ENCODE peak calls at places on chromosomes 7 and 10, in four cellular contexts. C, B, R and A are unnamed samples.

GRCh38 chr10:114404171-114405010 is at the start of gene AFAP1L2:
- DNase-seq in B (peak; percentile 77), C (peak; percentile 37), R (peak; percentile 84), A (peak; percentile 10)

GRCh38 chr7:45645141-45645969 is 71.2 kb downstream of the ADCY1 start:
- DNase-seq in B (no peak), C (no peak), R (no peak), A (no peak)

GRCh38 chr7:46908770-46909169 is 673.1 kb downstream of the TNS3 start:
- DNase-seq in R (no peak), B (no peak), C (no peak), A (no peak)

GRCh38 chr7:7207876-7208275 is 25.5 kb downstream of the C1GALT1 start:
- DNase-seq in C (no peak), B (no peak), R (no peak), A (no peak)

GRCh38 chr10:124347956-124348355 is 70.8 kb downstream of the OAT start:
- DNase-seq in R (no peak), B (no peak), C (peak; percentile 46), A (no peak)

GRCh38 chr7:47979145-47979831 is at the start of gene HUS1:
- DNase-seq in B (peak; percentile 98), C (peak; percentile 98), R (peak; percentile 98), A (peak; percentile 95)

GRCh38 chr10:44706745-44707144 is 204.4 kb upstream of the TMEM72 start:
- DNase-seq in R (no peak), B (no peak), C (no peak), A (no peak)

GRCh38 chr7:127512587-127512986 is 72.8 kb downstream of the GCC1 start:
- DNase-seq in B (no peak), C (peak; percentile 17), R (no peak), A (no peak)

GRCh38 chr7:32385316-32385956 is 104.7 kb downstream of the LSM5 start:
- DNase-seq in B (no peak), R (no peak), C (no peak), A (no peak)

GRCh38 chr10:33248638-33249037 is 85.8 kb downstream of the NRP1 start:
- DNase-seq in C (no peak), R (no peak), B (no peak), A (no peak)

GRCh38 chr7:77831481-77831880 is 32.9 kb downstream of the PHTF2 start:
- DNase-seq in B (no peak), R (no peak), C (no peak), A (no peak)

GRCh38 chr10:84088626-84089025 is 50.7 kb upstream of the GHITM start:
- DNase-seq in R (peak; percentile 63), B (no peak), C (no peak), A (no peak)

GRCh38 chr7:29511851-29512250 is 51.8 kb upstream of the PRR15 start:
- DNase-seq in R (no peak), B (no peak), C (no peak), A (no peak)

GRCh38 chr7:2965745-2966270 is 77.9 kb downstream of the CARD11 start:
- DNase-seq in R (no peak), C (no peak), B (no peak), A (no peak)

GRCh38 chr7:99000196-99000903 is 122.0 kb downstream of the TRRAP start:
- DNase-seq in R (no peak), B (no peak), C (no peak), A (no peak)
- TF ChIP-seq TEAD4 in R (no peak), B (no peak), C (no peak), A (no peak)

GRCh38 chr7:133514551-133514950 is 261.7 kb downstream of the EXOC4 start:
- DNase-seq in B (no peak), R (no peak), C (no peak), A (no peak)

GRCh38 chr7:133511242-133511641 is 258.4 kb downstream of the EXOC4 start:
- DNase-seq in B (no peak), R (no peak), C (no peak), A (peak; percentile 9)

GRCh38 chr7:133511708-133512107 is 258.8 kb downstream of the EXOC4 start:
- DNase-seq in B (no peak), C (no peak), R (no peak), A (no peak)

GRCh38 chr7:133513608-133514007 is 260.7 kb downstream of the EXOC4 start:
- DNase-seq in R (no peak), B (no peak), C (no peak), A (no peak)

DNA sequence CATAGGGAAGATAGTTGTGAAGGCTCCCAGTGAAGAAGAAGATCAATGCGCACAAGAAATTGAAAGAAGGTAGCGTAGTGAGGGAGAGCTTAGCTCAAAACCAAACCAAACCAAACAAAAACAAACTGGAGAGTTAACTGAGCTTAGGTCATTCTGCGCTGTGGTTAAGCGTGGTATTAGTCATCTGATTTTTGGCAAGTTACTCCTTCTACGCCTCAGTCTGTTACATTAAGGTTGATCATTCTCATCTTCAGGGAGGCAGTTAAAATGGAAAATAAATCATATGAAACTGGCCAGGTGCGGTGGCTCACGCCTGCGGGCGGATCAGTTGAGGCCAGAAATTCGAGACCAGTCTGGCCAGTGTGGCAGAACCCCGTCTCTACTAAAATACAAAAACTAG is 259.7 kb downstream of the EXOC4 start:
- DNase-seq in R (no peak), B (no peak), C (no peak), A (no peak)
- TF ChIP-seq TEAD4 in R (no peak), B (no peak), C (no peak), A (no peak)

GRCh38 chr7:141243368-141243767 is 169.5 kb downstream of the TMEM178B start:
- DNase-seq in B (no peak), C (no peak), R (no peak), A (no peak)

GRCh38 chr7:141246426-141246825 is 172.6 kb downstream of the TMEM178B start:
- DNase-seq in B (no peak), C (no peak), R (no peak), A (no peak)

GRCh38 chr7:141239661-141240060 is 165.8 kb downstream of the TMEM178B start:
- DNase-seq in R (no peak), B (peak; percentile 24), C (no peak), A (no peak)

GRCh38 chr7:141244466-141244865 is 170.6 kb downstream of the TMEM178B start:
- DNase-seq in R (no peak), B (no peak), C (no peak), A (no peak)

DNA sequence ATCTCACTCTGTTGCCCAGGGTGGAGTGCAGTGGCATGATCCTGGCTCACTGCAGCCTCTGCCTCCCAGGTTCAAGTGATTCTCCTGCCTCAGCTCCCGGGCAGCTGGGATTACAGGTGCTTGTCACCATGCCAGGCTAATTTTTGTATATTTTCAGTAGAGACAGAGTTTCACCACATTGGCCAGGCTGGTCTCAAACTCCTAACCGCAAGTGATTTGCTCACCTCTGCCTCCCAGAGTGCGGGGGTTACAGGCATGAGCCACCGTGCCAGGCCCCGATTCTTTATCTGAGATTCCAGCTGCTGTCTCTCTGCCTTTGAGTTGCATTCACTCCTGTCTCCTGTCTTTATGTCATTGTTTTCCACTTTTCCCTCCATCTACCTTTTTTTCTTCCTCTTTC is 168.7 kb downstream of the TMEM178B start:
- DNase-seq in C (no peak), R (no peak), B (no peak), A (no peak)
- TF ChIP-seq TEAD4 in C (no peak), R (no peak), B (no peak), A (no peak)

GRCh38 chr10:102367441-102367840 is 28.1 kb upstream of the NFKB2 start:
- DNase-seq in B (no peak), C (no peak), R (no peak), A (no peak)

GRCh38 chr10:102371295-102371694 is 24.2 kb upstream of the NFKB2 start:
- DNase-seq in R (no peak), B (no peak), C (no peak), A (no peak)

GRCh38 chr10:102368072-102368471 is 27.4 kb upstream of the NFKB2 start:
- DNase-seq in C (no peak), B (no peak), R (no peak), A (no peak)
- TF ChIP-seq TEAD4 in C (no peak), B (no peak), R (no peak), A (no peak)

GRCh38 chr7:148982596-148983219 is 45.6 kb downstream of the PDIA4 start:
- DNase-seq in B (no peak), R (peak; percentile 81), C (no peak), A (peak; percentile 46)
- TF ChIP-seq TEAD4 in B (no peak), R (no peak), C (no peak), A (no peak)

DNA sequence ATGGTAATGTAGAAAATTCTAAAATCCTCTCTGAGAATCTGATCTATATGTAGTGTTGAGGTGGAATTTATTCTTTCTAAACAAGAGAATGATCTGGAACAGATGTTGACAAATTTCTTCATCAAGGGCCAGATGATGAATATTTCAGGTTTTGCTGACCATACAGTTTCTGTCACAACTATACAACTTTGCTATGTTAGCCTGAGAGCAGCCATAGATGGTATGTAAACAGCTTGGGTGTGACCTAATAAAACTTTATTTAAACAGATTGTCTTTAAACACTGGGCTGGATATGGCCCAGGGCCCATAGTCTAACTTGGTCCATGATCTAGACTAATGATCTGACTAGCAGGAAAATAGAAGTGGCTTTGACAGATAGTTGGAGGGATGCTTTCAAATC is 213.6 kb upstream of the CELF2 start:
- DNase-seq in B (no peak), R (no peak), C (no peak), A (no peak)
- TF ChIP-seq TEAD4 in B (no peak), R (no peak), C (no peak), A (no peak)

DNA sequence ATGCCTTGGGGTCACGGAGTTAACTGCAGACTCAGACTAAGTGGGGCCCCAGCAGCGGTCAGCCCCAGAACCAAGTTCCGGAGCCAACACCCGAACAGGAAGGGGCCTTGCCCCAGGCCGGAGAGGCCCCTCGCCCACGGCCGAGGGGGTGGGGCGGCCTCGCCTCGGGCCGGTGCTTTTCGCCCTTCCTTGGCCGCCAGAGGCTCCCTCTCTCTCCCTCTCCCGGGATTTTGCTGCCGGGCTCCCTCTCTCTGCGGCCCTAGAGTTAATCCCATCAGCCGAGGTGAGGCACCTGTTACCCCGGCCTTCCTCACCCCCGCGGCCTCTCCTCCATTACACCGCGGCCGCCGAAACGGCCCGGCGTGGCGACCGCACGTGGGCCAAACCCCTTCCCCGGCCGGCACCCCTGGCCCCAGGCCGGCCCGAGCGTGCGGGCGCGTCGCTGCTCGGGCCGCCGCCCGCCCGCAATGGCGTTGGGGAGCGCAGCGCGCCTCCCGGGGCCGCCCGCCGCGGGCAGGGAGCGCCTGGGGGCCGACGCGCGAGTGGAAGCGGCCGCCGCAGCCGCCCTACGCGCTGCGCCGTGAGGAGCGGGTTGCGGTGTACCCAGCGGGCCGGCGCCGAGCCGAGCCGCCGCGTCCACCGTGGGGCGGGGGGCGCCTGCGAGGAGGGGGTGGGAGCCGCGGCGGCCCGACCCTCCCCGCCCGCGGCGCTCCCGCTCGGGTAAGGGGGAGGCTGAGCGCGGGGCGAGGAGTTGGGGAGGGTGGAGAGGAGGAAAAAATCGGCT is at the start of gene PPP1R9A:
- DNase-seq in C (peak; percentile 68), B (peak; percentile 83), R (peak; percentile 82), A (no peak)
- TF ChIP-seq TEAD4 in C (peak; percentile 56), B (no peak), R (no peak), A (no peak)

DNA sequence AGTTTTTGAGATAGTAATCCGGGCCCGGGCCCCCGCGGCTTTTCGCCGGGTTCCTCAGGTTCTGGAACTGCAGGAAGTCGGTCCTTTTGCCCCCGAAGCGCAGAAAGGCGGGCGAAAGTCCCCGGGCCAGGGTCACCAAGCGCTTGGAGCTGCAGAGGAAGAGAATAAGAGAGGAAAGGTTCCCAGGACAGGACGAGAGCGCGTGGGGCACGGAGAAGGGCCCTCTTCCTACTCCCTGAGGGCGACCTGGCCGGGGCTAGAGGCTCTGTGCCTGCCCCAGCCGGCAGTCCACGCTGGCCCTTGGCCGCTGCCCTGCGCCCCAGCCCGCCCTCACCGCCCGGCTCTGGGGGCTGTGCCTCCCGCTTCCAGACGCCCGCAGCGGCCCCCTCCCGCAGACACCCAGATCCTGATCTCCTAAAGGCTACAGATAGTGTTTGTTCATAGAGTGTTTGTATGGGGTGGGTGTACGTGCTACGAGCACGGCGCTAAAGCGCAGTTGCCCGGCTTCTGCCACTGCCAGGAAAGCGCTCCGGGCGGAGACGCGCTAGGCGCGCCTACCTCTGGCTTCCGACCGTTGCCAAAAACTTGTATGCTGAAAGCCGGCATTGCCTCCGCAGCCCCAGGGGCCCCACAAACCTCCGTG is 3.2 kb downstream of the HPSE2 start:
- DNase-seq in B (peak; percentile 75), R (peak; percentile 52), C (peak; percentile 62), A (no peak)
- TF ChIP-seq TEAD4 in B (no peak), R (no peak), C (no peak), A (no peak)